ENCODE peak calls at places on chromosomes 13 and 19, in nine cellular contexts. V, E, C, D, S, W, L, M and R are unnamed samples.

GRCh38 chr19:42024622-42025111 is 30.6 kb upstream of the ATP1A3 start:
- DNase-seq in M (peak), V (no peak), D (no peak), S (no peak), C (no peak), E (peak), W (no peak), L (no peak), R (no peak)

GRCh38 chr13:46480131-46480530 is 72.8 kb upstream of the LRCH1 start:
- DNase-seq in L (no peak), V (no peak), C (no peak), W (no peak), S (no peak), M (no peak), E (no peak), D (no peak), R (no peak)

GRCh38 chr13:53138369-53139036 is 109.9 kb downstream of the OLFM4 start:
- DNase-seq in E (peak), V (no peak), M (peak), S (peak), C (no peak), L (no peak), W (no peak), D (no peak), R (no peak)

GRCh38 chr19:12111176-12111575 is 29.0 kb downstream of the ZNF20 start:
- DNase-seq in D (no peak), W (no peak), C (no peak), V (no peak), S (no peak), L (no peak), E (no peak), M (no peak), R (no peak)

GRCh38 chr19:40603719-40604646 is 2.8 kb downstream of the LTBP4 start:
- DNase-seq in V (peak), C (peak), S (peak), L (peak), W (peak), E (peak), D (peak), M (peak), R (peak)

GRCh38 chr19:9431475-9431874 is 3.9 kb downstream of the ZNF266 start:
- DNase-seq in V (no peak), M (peak), C (no peak), L (peak), W (peak), E (no peak), S (no peak), D (no peak), R (no peak)

GRCh38 chr19:3983936-3984583 is 1.2 kb downstream of the EEF2 start:
- DNase-seq in S (no peak), L (no peak), W (no peak), D (peak), E (no peak), C (no peak), M (peak), V (no peak), R (no peak)

GRCh38 chr19:37095859-37096258 is 17.6 kb downstream of the ZNF420 start:
- DNase-seq in D (no peak), L (no peak), S (no peak), V (no peak), W (no peak), E (no peak), C (no peak), M (no peak), R (no peak)

GRCh38 chr13:45833663-45834062 is 17.9 kb downstream of the SIAH3 start:
- DNase-seq in C (peak), E (no peak), L (peak), W (no peak), S (no peak), M (peak), D (peak), V (no peak), R (peak)

GRCh38 chr13:36998624-36999041 is 507 bp downstream of the ALG5 start:
- DNase-seq in L (peak), D (no peak), W (peak), V (peak), E (no peak), S (peak), M (peak), C (peak), R (no peak)

GRCh38 chr13:94249512-94249911 is 230.0 kb downstream of the DCT start:
- DNase-seq in L (no peak), D (peak), V (no peak), E (peak), W (no peak), C (no peak), M (peak), S (no peak), R (no peak)

GRCh38 chr13:38135590-38135989 is 214.1 kb upstream of the UFM1 start:
- DNase-seq in L (no peak), E (no peak), C (no peak), M (no peak), S (no peak), D (no peak), W (no peak), V (no peak), R (no peak)

GRCh38 chr19:42246869-42247630 is 4.6 kb upstream of the GSK3A start:
- DNase-seq in C (no peak), M (no peak), E (no peak), V (no peak), W (no peak), L (no peak), D (no peak), S (no peak), R (no peak)

GRCh38 chr13:110626510-110626909 is 11.2 kb downstream of the NAXD start:
- DNase-seq in W (no peak), M (no peak), E (no peak), S (no peak), V (no peak), D (no peak), L (no peak), C (no peak), R (no peak)

GRCh38 chr19:38266981-38267597 is 2.7 kb downstream of the SPINT2 start:
- DNase-seq in S (no peak), E (no peak), V (no peak), D (peak), L (peak), C (no peak), M (peak), W (no peak), R (no peak)

GRCh38 chr13:76667551-76667950 is 218.7 kb downstream of the KCTD12 start:
- DNase-seq in L (peak), C (no peak), M (peak), S (no peak), V (no peak), W (no peak), D (no peak), E (no peak), R (peak)

GRCh38 chr13:80337011-80337688 is 3.8 kb downstream of the SPRY2 start:
- DNase-seq in S (peak), D (no peak), C (no peak), W (peak), V (no peak), E (no peak), L (no peak), M (peak), R (no peak)

GRCh38 chr13:41186481-41186880 is 7.9 kb downstream of the KBTBD7 start:
- DNase-seq in C (no peak), M (no peak), D (no peak), L (no peak), E (no peak), S (no peak), W (no peak), V (no peak), R (no peak)

GRCh38 chr13:50999641-51000040 is 90.0 kb downstream of the RNASEH2B start:
- DNase-seq in D (no peak), E (no peak), V (no peak), L (no peak), C (no peak), W (no peak), S (peak), M (no peak), R (no peak)

GRCh38 chr13:94620286-94620896 is 18.7 kb downstream of the GPR180 start:
- DNase-seq in C (no peak), D (no peak), M (peak), S (no peak), E (no peak), L (peak), V (peak), W (peak), R (no peak)

GRCh38 chr13:110913322-110913721 is 1.5 kb downstream of the ANKRD10 start:
- DNase-seq in S (no peak), E (no peak), V (no peak), M (no peak), W (no peak), C (no peak), D (peak), L (peak), R (no peak)

GRCh38 chr19:55209430-55210119 is at the start of gene PTPRH:
- DNase-seq in S (no peak), C (no peak), L (no peak), D (peak), V (peak), M (no peak), E (no peak), W (no peak), R (no peak)

GRCh38 chr19:3603121-3603841 is 3.4 kb downstream of the TBXA2R start:
- DNase-seq in D (no peak), C (peak), S (no peak), M (no peak), V (no peak), E (no peak), L (no peak), W (no peak), R (no peak)

GRCh38 chr19:15452111-15453047 is 2.6 kb upstream of the WIZ start:
- DNase-seq in L (peak), S (peak), C (peak), W (peak), V (no peak), D (peak), E (peak), M (peak), R (no peak)

GRCh38 chr19:1206063-1206732 is 620 bp downstream of the STK11 start:
- DNase-seq in W (peak), M (no peak), V (no peak), S (no peak), D (no peak), C (no peak), L (no peak), E (no peak), R (no peak)

GRCh38 chr19:12065100-12065538 is 588 bp downstream of the ZNF844 start:
- DNase-seq in C (no peak), S (peak), M (peak), W (no peak), E (no peak), D (peak), V (no peak), L (peak), R (no peak)

GRCh38 chr13:33490461-33491327 is 205.1 kb upstream of the STARD13 start:
- DNase-seq in S (no peak), C (no peak), M (peak), W (peak), D (no peak), V (no peak), E (no peak), L (no peak), R (no peak)

GRCh38 chr13:94886191-94886590 is 173.8 kb upstream of the SOX21 start:
- DNase-seq in C (no peak), L (no peak), V (no peak), W (no peak), D (no peak), S (no peak), M (peak), E (peak), R (no peak)

GRCh38 chr13:62122434-62122833 is 706.8 kb upstream of the PCDH20 start:
- DNase-seq in D (no peak), S (no peak), E (no peak), V (no peak), W (no peak), C (no peak), L (no peak), M (no peak), R (no peak)

GRCh38 chr19:41699231-41699967 is 9.0 kb upstream of the CEACAM5 start:
- DNase-seq in W (no peak), C (peak), L (peak), E (no peak), V (no peak), D (no peak), S (peak), M (no peak), R (no peak)

GRCh38 chr13:113581871-113582270 is 2.7 kb upstream of the TFDP1 start:
- DNase-seq in V (no peak), L (no peak), W (no peak), S (peak), C (peak), E (no peak), D (no peak), M (no peak), R (no peak)

GRCh38 chr19:36986601-36987000 is 70.5 kb downstream of the ZNF568 start:
- DNase-seq in D (no peak), V (no peak), S (no peak), C (no peak), E (no peak), W (no peak), L (no peak), M (no peak), R (no peak)

GRCh38 chr19:41701401-41702075 is 6.9 kb upstream of the CEACAM5 start:
- DNase-seq in D (no peak), M (no peak), V (no peak), E (no peak), L (no peak), S (peak), C (peak), W (no peak), R (no peak)

GRCh38 chr13:41085961-41086360 is 24.7 kb downstream of the WBP4 start:
- DNase-seq in E (no peak), L (no peak), M (peak), W (no peak), S (no peak), C (no peak), D (no peak), V (no peak), R (no peak)

GRCh38 chr13:48942131-48942530 is 33.6 kb upstream of the FNDC3A start:
- DNase-seq in E (no peak), D (no peak), L (peak), M (peak), W (no peak), V (no peak), S (no peak), C (no peak), R (no peak)

GRCh38 chr13:109740121-109740520 is 46.3 kb downstream of the IRS2 start:
- DNase-seq in W (no peak), E (no peak), V (no peak), C (no peak), S (no peak), D (no peak), L (no peak), M (no peak), R (no peak)

DNA sequence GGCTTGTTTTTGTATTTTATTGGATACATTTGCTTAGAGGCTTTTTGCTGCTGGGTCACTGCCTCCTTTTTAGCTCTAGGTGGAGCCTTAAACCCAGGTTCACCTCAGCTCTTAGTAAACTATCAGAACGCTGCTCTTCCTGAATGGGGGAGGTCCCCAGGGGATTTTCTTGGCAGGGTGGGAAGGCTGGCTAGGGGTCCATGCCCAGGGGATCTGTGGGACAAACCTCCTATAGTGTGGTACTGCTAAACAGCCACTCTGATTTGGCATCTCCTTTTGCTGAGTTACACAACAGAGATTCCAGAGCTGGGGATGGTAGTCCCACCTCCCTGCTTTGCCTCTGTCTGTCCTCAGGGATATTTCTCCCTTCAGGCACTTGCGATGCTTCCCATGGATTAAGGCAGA is 204.9 kb downstream of the ZIC5 start:
- DNase-seq in D (no peak), V (no peak), M (no peak), L (no peak), E (no peak), W (no peak), C (no peak), S (no peak), R (peak)
- TF ChIP-seq CTCF in D (peak), V (no peak), M (no peak), L (no peak), E (no peak), W (no peak), C (no peak), S (no peak), R (peak)

DNA sequence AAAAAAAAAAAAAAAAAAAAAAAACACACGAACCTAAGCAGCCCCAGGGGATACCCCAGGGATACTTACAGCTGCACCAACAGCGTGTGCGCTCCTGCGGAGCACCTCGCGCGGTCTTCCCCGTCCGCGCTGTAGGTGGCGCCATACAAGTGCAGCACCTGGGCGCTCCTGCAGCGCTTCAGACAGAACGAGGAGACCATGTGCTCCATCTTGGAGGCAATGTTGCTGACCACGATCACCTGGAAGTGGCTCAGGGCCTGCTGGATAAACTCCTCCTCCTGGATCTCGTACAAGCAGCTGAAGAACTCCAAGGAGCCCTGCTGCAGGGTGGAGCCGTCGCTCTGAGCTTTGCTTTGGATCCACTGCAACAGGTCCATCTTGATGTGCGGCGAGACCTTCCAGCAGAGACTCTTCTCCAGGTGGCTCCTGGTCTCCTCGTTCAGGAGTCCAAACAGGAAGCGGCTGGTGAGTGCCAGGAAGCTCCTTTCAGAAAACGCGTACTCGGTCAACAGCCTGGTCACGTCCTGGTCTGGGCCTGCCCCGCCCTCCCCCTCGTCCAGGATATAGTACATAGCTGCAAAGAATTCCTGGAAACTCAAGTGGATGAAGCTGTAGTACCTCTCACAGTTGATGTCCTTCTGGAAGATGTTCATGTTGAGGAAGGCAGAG is 14.5 kb downstream of the NLRP12 start:
- DNase-seq in W (peak), C (no peak), V (no peak), E (no peak), S (no peak), M (no peak), D (no peak), L (no peak), R (no peak)
- TF ChIP-seq CTCF in W (peak), C (no peak), V (no peak), E (peak), S (no peak), M (peak), D (no peak), L (no peak), R (no peak)

DNA sequence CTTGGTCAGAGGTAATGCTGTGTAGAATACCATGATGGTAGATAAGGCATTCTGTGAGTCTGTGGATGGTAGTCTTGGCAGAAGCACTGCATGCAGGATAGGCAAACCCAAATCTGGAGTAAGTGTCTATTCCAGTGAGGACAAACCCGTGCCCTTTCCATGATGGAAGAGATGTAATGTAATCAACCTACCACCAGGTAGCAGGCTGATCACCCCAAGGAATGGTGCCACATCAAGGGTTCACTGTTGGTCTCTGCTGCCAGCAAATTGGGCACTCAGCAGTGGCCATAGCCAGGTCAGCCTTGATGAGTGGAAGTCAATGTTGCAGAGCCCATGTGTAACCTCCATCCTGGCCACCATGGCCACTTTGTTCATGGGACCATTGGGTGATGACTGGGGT is 155.0 kb downstream of the RAP2A start:
- DNase-seq in W (no peak), M (no peak), D (no peak), L (no peak), S (no peak), C (no peak), V (no peak), E (no peak), R (no peak)
- TF ChIP-seq CTCF in W (no peak), M (no peak), D (peak), L (no peak), S (no peak), C (no peak), V (no peak), E (no peak), R (peak)

DNA sequence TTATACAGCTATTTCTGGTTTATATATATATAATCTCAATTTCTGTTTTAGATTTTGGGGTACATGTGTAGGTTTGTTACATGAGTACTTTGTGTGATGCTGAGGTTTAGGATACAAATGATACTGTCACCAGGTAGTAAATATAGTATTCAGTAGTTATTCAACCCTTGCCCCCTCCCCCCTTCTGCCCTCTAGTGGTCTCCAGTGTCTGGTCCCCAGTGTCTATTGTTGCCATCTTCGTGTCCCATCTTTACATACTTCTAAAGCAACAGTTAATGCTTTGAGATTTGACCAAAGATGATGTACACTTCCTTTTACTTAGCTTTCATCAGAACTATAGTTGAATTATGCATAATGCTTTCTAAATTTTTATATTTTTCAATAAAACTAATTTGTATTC is 1623.4 kb upstream of the PRR20A start:
- DNase-seq in E (no peak), W (no peak), S (no peak), M (no peak), V (no peak), C (no peak), L (no peak), D (no peak), R (no peak)
- TF ChIP-seq CTCF in E (no peak), W (peak), S (no peak), M (no peak), V (no peak), C (no peak), L (peak), D (peak), R (peak)

GRCh38 chr13:75446874-75447273 is 35.1 kb downstream of the TBC1D4 start:
- DNase-seq in V (no peak), D (no peak), W (no peak), S (no peak), E (no peak), C (no peak), L (no peak), M (no peak), R (no peak)
- TF ChIP-seq CTCF in V (no peak), D (no peak), W (no peak), S (no peak), E (no peak), C (no peak), L (no peak), M (no peak), R (no peak)

GRCh38 chr19:10828981-10829821 is 6.8 kb downstream of the TMED1 start:
- DNase-seq in C (no peak), V (no peak), D (no peak), M (no peak), W (no peak), L (no peak), S (no peak), E (no peak), R (no peak)
- TF ChIP-seq CTCF in C (no peak), V (peak), D (peak), M (no peak), W (no peak), L (no peak), S (no peak), E (peak), R (no peak)

DNA sequence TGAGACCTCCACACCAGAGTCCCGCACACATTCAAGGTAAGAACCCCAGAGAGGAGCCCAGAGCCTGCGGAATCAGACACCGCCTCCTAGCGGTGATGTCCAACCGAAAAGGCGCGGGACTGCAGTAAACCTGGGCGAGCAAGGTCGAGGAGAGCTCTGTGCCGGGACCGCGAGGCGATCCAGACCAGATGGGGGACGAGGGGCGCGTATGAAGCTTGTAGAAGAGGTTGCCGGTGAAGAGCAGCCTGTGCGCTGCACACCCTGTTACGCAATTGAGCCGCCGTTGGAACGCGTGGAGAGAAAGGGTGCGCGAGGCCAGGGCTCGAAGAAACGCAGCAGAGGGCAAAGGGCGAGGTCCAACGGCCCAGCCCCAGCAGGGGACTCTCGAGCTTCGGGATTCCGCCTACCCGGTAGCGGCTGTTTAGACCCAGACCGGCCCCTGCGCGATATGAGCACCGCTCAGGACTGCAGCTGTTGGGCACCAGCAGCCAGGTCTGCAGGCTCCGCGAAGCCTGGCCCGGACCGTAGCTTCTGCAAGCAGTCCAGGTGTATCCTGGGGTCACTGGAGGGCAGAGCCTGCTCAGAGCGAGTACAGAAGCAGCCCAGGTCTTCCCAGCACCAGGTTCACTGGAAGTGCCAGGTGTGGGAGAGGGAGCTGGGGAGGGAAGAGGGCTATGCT is 65.9 kb upstream of the ZNF599 start:
- DNase-seq in W (peak), V (no peak), C (no peak), S (no peak), D (no peak), M (peak), L (no peak), E (no peak), R (no peak)
- TF ChIP-seq CTCF in W (peak), V (no peak), C (no peak), S (no peak), D (no peak), M (peak), L (no peak), E (peak), R (no peak)